ENCODE peak calls at places on chromosome 9, in nine cellular contexts. I is epithelial cell of proximal tubule, J is cardiac fibroblast, O is activated B cell treated with CpG ODN at 0.5 μM for 24 hours, Y is transverse colon, L is uterus, Q is SK-N-SH, X is lower leg skin, T is cardiac muscle cell. U is an unnamed sample.

GRCh38 chr9:36148652-36149051 is 12.1 kb downstream of the GLIPR2 start:
- DNase-seq in Y (peak), X (peak), T (peak), Q (peak), J (peak), L (peak), O (no peak), I (peak), U (peak)

GRCh38 chr9:14618851-14619250 is 74.4 kb downstream of the ZDHHC21 start:
- DNase-seq in O (no peak), X (no peak), T (no peak), J (no peak), L (no peak), I (no peak), Q (no peak), Y (no peak), U (no peak)

GRCh38 chr9:115013998-115014397 is 83.6 kb upstream of the TNFSF8 start:
- DNase-seq in Y (peak), I (no peak), X (no peak), L (peak), T (peak), J (peak), O (peak), Q (peak), U (peak)

GRCh38 chr9:126614455-126615248 is 924 bp downstream of the LMX1B start:
- DNase-seq in Q (peak), T (no peak), J (no peak), Y (no peak), X (no peak), L (no peak), I (no peak), O (no peak), U (no peak)

GRCh38 chr9:95090871-95091573 is 226.5 kb downstream of the FANCC start:
- DNase-seq in T (no peak), Y (no peak), Q (no peak), O (no peak), I (no peak), L (no peak), X (no peak), J (no peak), U (no peak)

GRCh38 chr9:108953983-108954574 is 19.9 kb downstream of the ABITRAM start:
- DNase-seq in Y (no peak), X (no peak), Q (peak), I (no peak), T (peak), J (peak), L (no peak), O (no peak), U (no peak)

GRCh38 chr9:114518599-114519022 is 13.3 kb upstream of the WHRN start:
- DNase-seq in Q (no peak), O (no peak), T (no peak), X (no peak), Y (no peak), J (no peak), L (no peak), I (no peak), U (no peak)

GRCh38 chr9:74533253-74533652 is 36.1 kb downstream of the RORB start:
- DNase-seq in T (no peak), I (no peak), L (no peak), X (no peak), J (no peak), Q (no peak), O (no peak), Y (no peak), U (no peak)

GRCh38 chr9:126678989-126679388 is 65.3 kb downstream of the LMX1B start:
- DNase-seq in T (no peak), X (no peak), L (no peak), Q (no peak), I (no peak), J (no peak), Y (no peak), O (no peak), U (no peak)

GRCh38 chr9:109026306-109026705 is 13.0 kb upstream of the CTNNAL1 start:
- DNase-seq in J (no peak), Q (no peak), X (no peak), L (no peak), Y (no peak), T (no peak), I (no peak), O (no peak), U (no peak)

GRCh38 chr9:99211746-99212145 is 10.0 kb downstream of the ALG2 start:
- DNase-seq in J (no peak), X (no peak), Y (no peak), I (no peak), Q (no peak), T (no peak), L (no peak), O (no peak), U (no peak)

DNA sequence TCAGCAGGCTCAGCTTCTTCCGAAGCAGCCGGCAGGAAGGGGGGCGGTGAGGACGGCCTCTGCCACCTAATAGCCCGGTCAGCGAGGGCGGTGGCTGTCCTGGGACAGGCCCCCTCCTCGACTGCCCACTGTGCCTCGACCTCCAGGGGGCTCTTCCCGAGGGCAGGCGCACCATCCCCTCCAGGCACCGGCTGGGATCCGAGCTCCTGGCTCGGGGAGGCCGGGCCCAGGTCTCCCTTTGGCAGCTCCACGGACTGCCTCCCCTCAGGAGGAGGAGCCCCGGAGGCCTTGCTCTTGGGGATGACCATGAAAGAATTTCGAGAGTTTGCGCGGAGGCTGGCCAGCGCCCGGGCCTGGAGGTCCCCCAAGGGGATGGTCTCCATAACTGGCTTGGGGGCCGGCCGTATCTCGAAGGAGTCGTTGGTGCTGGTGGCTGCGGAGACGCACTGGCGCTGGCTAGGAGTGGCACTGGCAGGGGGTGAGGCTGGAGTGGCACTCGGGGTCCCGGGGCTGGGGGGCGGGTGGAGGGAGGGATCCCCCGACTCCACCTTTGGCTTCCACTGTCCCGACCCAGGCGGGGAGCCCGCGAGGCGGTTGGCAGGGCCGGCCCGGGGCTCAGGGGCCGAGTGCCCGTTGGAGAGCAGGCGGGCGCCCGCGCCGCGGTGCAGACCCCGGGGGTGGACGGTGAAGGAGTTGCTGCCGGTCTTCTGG is 975 bp downstream of the TPRN start:
- DNase-seq in X (no peak), I (no peak), O (no peak), Q (no peak), J (no peak), Y (no peak), T (peak), L (no peak), U (no peak)
- TF ChIP-seq CTCF in X (no peak), I (no peak), O (no peak), Q (no peak), J (peak), Y (no peak), T (no peak), L (no peak), U (no peak)

DNA sequence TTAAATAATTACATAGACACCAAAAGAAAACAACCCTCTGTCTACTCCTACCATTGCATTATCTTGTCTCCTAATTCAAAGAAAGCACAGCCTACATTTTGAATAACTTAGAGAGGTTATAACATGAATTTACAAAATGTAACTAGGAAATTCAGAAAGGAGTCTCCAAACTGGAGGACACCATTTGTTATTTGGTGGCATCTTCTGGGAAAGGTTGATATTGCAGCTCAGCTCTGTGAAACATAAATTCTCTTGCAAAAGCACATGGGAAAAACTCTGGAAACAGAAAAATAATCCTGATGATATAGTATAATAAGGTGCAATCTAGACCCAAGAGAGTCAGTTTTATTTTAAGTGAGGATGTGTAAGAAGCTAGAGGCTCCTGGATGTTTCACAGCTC is 215.3 kb downstream of the MLLT3 start:
- DNase-seq in Q (no peak), X (no peak), J (peak), T (no peak), Y (no peak), L (no peak), O (no peak), I (no peak), U (no peak)
- TF ChIP-seq CTCF in Q (no peak), X (no peak), J (no peak), T (no peak), Y (no peak), L (no peak), O (no peak), I (peak), U (no peak)

GRCh38 chr9:21070171-21070571 is 7.6 kb downstream of the IFNB1 start:
- DNase-seq in J (peak), L (peak), Y (peak), T (peak), Q (no peak), O (no peak), X (peak), I (peak), U (no peak)
- TF ChIP-seq CTCF in J (peak), L (no peak), Y (no peak), T (peak), Q (peak), O (no peak), X (no peak), I (peak), U (no peak)

GRCh38 chr9:122379340-122379739 is 8.5 kb downstream of the PTGS1 start:
- DNase-seq in Y (no peak), O (no peak), J (no peak), T (peak), Q (no peak), X (no peak), L (no peak), I (no peak), U (no peak)
- TF ChIP-seq CTCF in Y (peak), O (no peak), J (peak), T (peak), Q (peak), X (no peak), L (no peak), I (peak), U (no peak)

GRCh38 chr9:33860200-33860871 is 43.4 kb downstream of the UBE2R2 start:
- DNase-seq in X (no peak), Q (peak), O (no peak), I (no peak), T (peak), J (no peak), Y (no peak), L (no peak), U (no peak)
- TF ChIP-seq CTCF in X (no peak), Q (no peak), O (no peak), I (peak), T (no peak), J (peak), Y (peak), L (no peak), U (no peak)

DNA sequence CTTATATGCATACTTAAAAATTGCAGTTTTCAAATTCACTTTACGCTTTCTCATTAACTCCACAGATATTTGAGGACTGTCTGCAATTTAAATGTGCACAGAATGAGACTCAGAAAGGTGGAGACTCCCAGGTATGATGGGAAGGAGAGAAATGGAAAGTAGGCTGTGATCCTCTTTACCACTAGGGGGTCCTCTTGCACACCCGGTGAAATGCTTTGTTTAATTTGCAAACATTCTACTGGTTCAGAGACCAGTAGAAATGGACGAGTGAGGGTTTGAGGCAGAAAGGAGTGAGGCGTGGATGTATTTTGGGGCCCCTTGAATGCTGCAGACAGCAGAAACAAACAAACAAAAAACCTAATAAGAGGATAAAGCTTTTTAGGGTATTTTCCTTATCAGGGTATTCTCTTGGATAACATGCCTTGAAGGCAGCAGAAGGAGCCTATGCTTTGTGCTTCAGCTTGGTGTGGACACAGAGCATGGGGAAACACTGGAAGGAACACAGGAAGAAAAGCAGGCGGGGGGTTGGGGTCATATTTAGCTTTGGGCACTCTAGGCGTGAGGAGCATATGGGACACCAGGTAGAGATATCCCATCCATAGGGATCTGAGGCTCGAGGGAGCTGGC is 410.1 kb downstream of the DMRT2 start:
- DNase-seq in I (no peak), X (no peak), Y (peak), L (no peak), O (no peak), Q (peak), T (peak), J (no peak), U (no peak)
- TF ChIP-seq CTCF in I (peak), X (no peak), Y (peak), L (no peak), O (no peak), Q (peak), T (peak), J (no peak), U (no peak)

GRCh38 chr9:133768859-133769510 is 30.8 kb upstream of the SARDH start:
- DNase-seq in Q (no peak), Y (no peak), I (no peak), X (peak), O (no peak), J (no peak), L (peak), T (no peak), U (peak)
- TF ChIP-seq CTCF in Q (no peak), Y (no peak), I (peak), X (peak), O (no peak), J (peak), L (no peak), T (peak), U (no peak)

GRCh38 chr9:92325991-92326500 is 293 bp downstream of the CENPP start:
- DNase-seq in O (no peak), I (no peak), Q (no peak), L (no peak), J (no peak), X (peak), Y (no peak), T (no peak), U (no peak)

GRCh38 chr9:92327283-92327850 is 1.6 kb downstream of the CENPP start:
- DNase-seq in Q (no peak), O (no peak), Y (no peak), J (no peak), X (no peak), I (no peak), L (no peak), T (no peak), U (no peak)

GRCh38 chr9:92324889-92325268 is 271 bp downstream of the NOL8 start:
- DNase-seq in Q (no peak), O (no peak), T (no peak), X (no peak), Y (no peak), L (peak), I (peak), J (no peak), U (no peak)

GRCh38 chr9:92324451-92324850 is 699 bp downstream of the NOL8 start:
- DNase-seq in J (no peak), Q (no peak), X (no peak), T (no peak), L (no peak), Y (no peak), I (no peak), O (no peak), U (no peak)

GRCh38 chr9:92325269-92325990 is at the start of the genes CENPP and NOL8:
- DNase-seq in Q (peak), J (peak), X (peak), I (peak), Y (peak), O (peak), L (peak), T (peak), U (peak)
- TF ChIP-seq CTCF in Q (no peak), J (no peak), X (no peak), I (no peak), Y (no peak), O (no peak), L (no peak), T (no peak), U (no peak)

GRCh38 chr9:136952354-136952855 is 332 bp downstream of the LCN12 start:
- DNase-seq in J (no peak), Y (no peak), T (no peak), O (no peak), Q (peak), L (no peak), I (no peak), X (no peak), U (no peak)
- TF ChIP-seq CTCF in J (no peak), Y (no peak), T (no peak), O (no peak), Q (no peak), L (no peak), I (no peak), X (no peak), U (no peak)